ENCODE peak calls at places on chromosomes 2 and 18, in six cellular contexts. G is stomach, R is HCT116, J is ovary, Z is Peyer's patch, V is right lobe of liver. Y is an unnamed sample. For H3K36me3, the result is how much of the 10 kb centered on the place peaks cover.

GRCh38 chr18:77055429-77056310 is 76.9 kb downstream of the MBP start:
- DNase-seq in R (no peak), Z (peak), J (peak), G (peak), V (peak), Y (no peak)

GRCh38 chr2:211133766-211134165 is 577.4 kb downstream of the CPS1 start:
- DNase-seq in Z (no peak), R (no peak), G (no peak), J (no peak), V (no peak), Y (no peak)

GRCh38 chr2:166671831-166672230 is 177.8 kb upstream of the SCN7A start:
- DNase-seq in J (no peak), R (no peak), Z (no peak), V (no peak), G (no peak), Y (no peak)

GRCh38 chr2:96523659-96524481 is 12.7 kb upstream of the ARID5A start:
- DNase-seq in Z (no peak), V (peak), J (no peak), R (no peak), G (no peak), Y (no peak)

GRCh38 chr2:32061973-32062861 is 1.1 kb upstream of the SPAST start:
- DNase-seq in J (peak), Z (peak), R (no peak), V (peak), G (peak), Y (peak)

GRCh38 chr2:134372611-134373131 is 118.8 kb downstream of the MGAT5 start:
- DNase-seq in V (no peak), R (no peak), G (no peak), J (peak), Z (no peak), Y (no peak)

GRCh38 chr2:196399736-196400691 is 228.6 kb upstream of the STK17B start:
- DNase-seq in R (peak), G (no peak), J (no peak), V (no peak), Z (no peak), Y (no peak)

GRCh38 chr2:230956827-230957755 is 32.0 kb upstream of the GPR55 start:
- DNase-seq in G (peak), V (peak), Z (peak), J (peak), R (peak), Y (no peak)

GRCh38 chr2:118112771-118113334 is 24.6 kb downstream of the INSIG2 start:
- DNase-seq in Z (no peak), R (peak), V (no peak), J (no peak), G (no peak), Y (no peak)

GRCh38 chr2:224987733-224988132 is 54.5 kb downstream of the DOCK10 start:
- DNase-seq in V (no peak), G (no peak), J (no peak), R (no peak), Z (no peak), Y (no peak)

GRCh38 chr2:109612991-109613921 is 510 bp downstream of the SEPTIN10 start:
- DNase-seq in J (peak), G (peak), Z (no peak), R (no peak), V (no peak), Y (no peak)

GRCh38 chr2:71003396-71003795 is 8.7 kb upstream of the TEX261 start:
- DNase-seq in V (no peak), G (no peak), Z (no peak), J (no peak), R (no peak), Y (no peak)

GRCh38 chr2:156445311-156446218 is 9.4 kb downstream of the GPD2 start:
- DNase-seq in G (no peak), R (no peak), V (no peak), Z (no peak), J (no peak), Y (no peak)

GRCh38 chr2:239579081-239579480 is 178.3 kb upstream of the HDAC4 start:
- DNase-seq in Z (no peak), V (no peak), J (no peak), R (no peak), G (no peak), Y (no peak)

GRCh38 chr18:67590571-67591141 is 74.1 kb upstream of the DSEL start:
- DNase-seq in J (no peak), G (no peak), Z (no peak), V (no peak), R (no peak), Y (no peak)

GRCh38 chr2:146312899-146313298 is 1531.9 kb upstream of the ACVR2A start:
- DNase-seq in J (no peak), Z (no peak), V (no peak), R (no peak), G (no peak), Y (no peak)

GRCh38 chr2:240387669-240388358 is 47.6 kb upstream of the GPC1 start:
- DNase-seq in Z (no peak), V (no peak), G (peak), J (peak), R (peak), Y (peak)

GRCh38 chr18:51537487-51537886 is 340.0 kb upstream of the MEX3C start:
- DNase-seq in Z (peak), J (no peak), V (no peak), R (no peak), G (no peak), Y (peak)

GRCh38 chr18:35619941-35620340 is 38.4 kb downstream of the GALNT1 start:
- DNase-seq in J (no peak), G (no peak), V (no peak), R (no peak), Z (no peak), Y (no peak)

GRCh38 chr2:64876137-64876647 is 113.0 kb upstream of the SLC1A4 start:
- DNase-seq in V (no peak), R (peak), Z (no peak), J (no peak), G (no peak), Y (peak)

GRCh38 chr18:75071484-75071785 is 137.5 kb downstream of the PTGR3 start:
- DNase-seq in G (no peak), R (no peak), V (no peak), J (no peak), Z (no peak), Y (no peak)

GRCh38 chr2:230796280-230796862 is 68.4 kb upstream of the ITM2C start:
- DNase-seq in J (no peak), G (no peak), Z (no peak), V (no peak), R (no peak), Y (no peak)

GRCh38 chr2:219597552-219598307 is at the start of gene STK11IP:
- DNase-seq in J (peak), G (peak), R (peak), V (peak), Z (peak), Y (peak)
- TF ChIP-seq POLR2A in J (peak), G (no peak), R (peak), V (peak), Z (peak), Y (peak)

GRCh38 chr18:21295101-21295500 is 53.1 kb downstream of the GREB1L start:
- DNase-seq in V (no peak), G (no peak), R (no peak), J (no peak), Z (no peak), Y (no peak)
- H3K36me3 ChIP-seq in V (under half), G (under half), R (under half), J (under half), Z (under half), Y (under half)

DNA sequence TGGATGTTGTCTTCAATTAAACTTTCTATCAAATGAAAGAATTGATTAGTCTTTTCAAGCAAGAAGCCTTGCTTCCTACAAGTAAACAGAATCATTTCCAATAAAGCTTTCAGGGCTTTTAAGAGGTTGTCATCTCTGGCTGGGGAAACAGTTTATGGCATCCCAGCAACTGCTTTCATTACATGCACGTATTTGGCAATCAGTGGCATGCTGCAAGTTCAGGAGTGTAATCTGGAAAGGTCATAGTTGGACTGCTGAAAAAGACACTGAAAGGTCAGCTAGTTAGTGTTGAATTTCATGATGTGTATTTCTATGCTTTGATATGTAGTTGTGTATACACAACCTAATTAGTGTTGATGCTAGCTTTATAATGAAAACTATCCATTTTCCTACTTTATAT is 332.9 kb downstream of the DSC3 start:
- DNase-seq in G (no peak), Z (no peak), R (no peak), V (no peak), J (no peak), Y (no peak)
- TF ChIP-seq POLR2A in G (no peak), Z (no peak), R (no peak), V (no peak), J (no peak), Y (no peak)

GRCh38 chr18:13510594-13510993 is 215.8 kb downstream of the FAM210A start:
- DNase-seq in J (no peak), V (no peak), G (no peak), Z (no peak), R (no peak), Y (peak)
- H3K36me3 ChIP-seq in J (under half), V (under half), G (under half), Z (under half), R (under half), Y (under half)